ENCODE peak calls at places on chromosome 12, in six cellular contexts. Y is GM12878, E is HepG2, X is GM12892, Z is H1, J is K562. W is an unnamed sample.

GRCh38 chr12:47190271-47190750 is 110.6 kb upstream of the AMIGO2 start:
- DNase-seq in X (no peak), J (no peak), Z (no peak), E (no peak), Y (no peak), W (no peak)

GRCh38 chr12:112480931-112481330 is 62.2 kb downstream of the PTPN11 start:
- DNase-seq in Z (no peak), X (no peak), Y (no peak), E (no peak), J (no peak), W (no peak)

GRCh38 chr12:12294215-12295005 is 27.6 kb upstream of the LRP6 start:
- DNase-seq in X (no peak), Z (no peak), Y (no peak), E (no peak), J (no peak), W (no peak)

GRCh38 chr12:1605129-1606020 is 11.0 kb upstream of the FBXL14 start:
- DNase-seq in J (peak; percentile 89), X (no peak), E (peak; percentile 70), Y (no peak), Z (no peak), W (no peak)

GRCh38 chr12:8033153-8034044 is 883 bp downstream of the FOXJ2 start:
- DNase-seq in E (no peak), Y (no peak), J (peak; percentile 90), X (peak; percentile 59), Z (no peak), W (peak; percentile 37)

GRCh38 chr12:102849722-102850447 is 67.2 kb downstream of the PAH start:
- DNase-seq in E (no peak), Z (no peak), Y (no peak), X (no peak), J (no peak), W (no peak)

GRCh38 chr12:108634225-108634795 is 616 bp upstream of the SELPLG start:
- DNase-seq in J (peak; percentile 53), Z (no peak), X (no peak), E (no peak), Y (no peak), W (no peak)

GRCh38 chr12:27635349-27635972 is 60.8 kb upstream of the REP15 start:
- DNase-seq in J (peak; percentile 21), E (peak; percentile 44), Z (no peak), Y (no peak), X (no peak), W (no peak)

GRCh38 chr12:56222531-56222895 is 791 bp upstream of the RNF41 start:
- DNase-seq in Y (no peak), Z (no peak), X (no peak), J (no peak), E (no peak), W (no peak)

GRCh38 chr12:131642771-131643170 is 68.1 kb upstream of the SFSWAP start:
- DNase-seq in Z (no peak), E (no peak), X (no peak), J (no peak), Y (no peak), W (no peak)

GRCh38 chr12:6613015-6613775 is 6.0 kb upstream of the CHD4 start:
- DNase-seq in J (peak; percentile 95), E (peak; percentile 62), X (peak; percentile 41), Z (no peak), Y (no peak), W (no peak)

GRCh38 chr12:9001233-9001632 is 11.9 kb downstream of the KLRG1 start:
- DNase-seq in J (peak; percentile 12), Y (no peak), X (no peak), E (no peak), Z (no peak), W (no peak)

GRCh38 chr12:55982319-55982936 is 8.6 kb downstream of the RAB5B start:
- DNase-seq in X (peak; percentile 38), Y (peak; percentile 60), E (no peak), Z (no peak), J (no peak), W (peak; percentile 52)

GRCh38 chr12:5273709-5274108 is 158.2 kb upstream of the NTF3 start:
- DNase-seq in X (no peak), Z (no peak), E (no peak), Y (no peak), J (no peak), W (no peak)

GRCh38 chr12:96240251-96240650 is 46.1 kb downstream of the ELK3 start:
- DNase-seq in Z (no peak), E (no peak), J (no peak), X (no peak), Y (no peak), W (no peak)

GRCh38 chr12:102107970-102108369 is 11.9 kb downstream of the NUP37 start:
- DNase-seq in E (no peak), J (no peak), Z (no peak), X (no peak), Y (no peak), W (no peak)

GRCh38 chr12:28780096-28780495 is 369.0 kb upstream of the FAR2 start:
- DNase-seq in Y (no peak), J (peak; percentile 38), E (peak; percentile 12), X (no peak), Z (no peak), W (no peak)

GRCh38 chr12:6452245-6452731 is 446 bp downstream of the TAPBPL start:
- DNase-seq in Y (no peak), Z (no peak), J (peak; percentile 12), E (no peak), X (no peak), W (no peak)

GRCh38 chr12:117105902-117106301 is 6.7 kb upstream of the TESC start:
- DNase-seq in J (no peak), X (no peak), E (peak; percentile 56), Z (no peak), Y (peak; percentile 51), W (no peak)

GRCh38 chr12:39912211-39912980 is 193.5 kb downstream of the SLC2A13 start:
- DNase-seq in Y (no peak), Z (no peak), E (peak; percentile 18), X (no peak), J (no peak), W (no peak)
- TF ChIP-seq POLR2AphosphoS5 in Y (no peak), Z (no peak), E (no peak), X (no peak), J (no peak), W (no peak)

GRCh38 chr12:65937181-65937641 is 112.9 kb downstream of the HMGA2 start:
- DNase-seq in E (peak; percentile 97), Y (no peak), X (no peak), Z (no peak), J (no peak), W (no peak)

GRCh38 chr12:65936529-65936911 is 112.2 kb downstream of the HMGA2 start:
- DNase-seq in Y (no peak), X (no peak), Z (no peak), E (no peak), J (no peak), W (no peak)

GRCh38 chr12:65935906-65936528 is 111.7 kb downstream of the HMGA2 start:
- DNase-seq in E (peak; percentile 39), X (no peak), Z (no peak), Y (no peak), J (no peak), W (no peak)

GRCh38 chr12:65938807-65939206 is 114.5 kb downstream of the HMGA2 start:
- DNase-seq in Z (no peak), X (no peak), J (no peak), Y (no peak), E (no peak), W (no peak)

GRCh38 chr12:65937806-65938205 is 113.5 kb downstream of the HMGA2 start:
- DNase-seq in Y (no peak), J (no peak), X (no peak), Z (no peak), E (no peak), W (no peak)
- TF ChIP-seq POLR2A in Y (no peak), J (no peak), X (no peak), Z (no peak), E (no peak), W (no peak)

DNA sequence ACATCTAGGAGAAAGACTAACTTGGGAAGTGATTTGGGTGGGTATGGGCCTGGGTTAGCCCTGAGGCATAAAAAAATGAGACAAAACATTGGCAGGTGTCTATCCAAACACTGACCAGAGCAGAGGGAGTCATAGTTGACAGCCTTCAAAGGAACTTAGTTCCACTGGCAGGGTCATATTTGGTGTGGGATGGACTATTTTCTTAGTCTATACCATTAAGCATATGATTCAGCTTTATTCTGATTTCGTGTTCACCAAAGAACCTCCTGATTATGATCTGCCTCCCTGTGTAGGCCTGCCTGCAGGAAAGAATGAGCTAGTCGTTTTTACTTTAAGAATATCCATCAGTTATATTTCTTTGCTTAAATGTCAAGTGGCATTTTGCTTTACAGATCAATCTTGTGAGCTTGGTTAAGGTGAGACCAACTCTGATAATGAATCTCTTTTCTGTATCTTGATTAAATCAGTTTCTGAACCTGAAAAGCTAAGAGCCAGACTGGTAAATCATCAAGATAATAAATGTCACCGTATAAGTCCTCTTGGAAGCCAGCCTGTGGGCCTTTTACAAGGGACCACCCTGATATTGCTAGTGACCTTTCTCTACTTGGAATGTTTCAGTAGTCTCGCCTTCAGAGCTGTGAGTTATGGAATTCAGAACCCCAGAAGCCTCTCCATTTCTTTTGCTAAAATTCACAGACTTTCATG is 182.9 kb downstream of the MON2 start:
- DNase-seq in Y (no peak), X (no peak), Z (no peak), J (no peak), E (no peak), W (no peak)
- TF ChIP-seq TAF1 in Y (no peak), X (no peak), Z (no peak), J (no peak), E (no peak), W (no peak)

GRCh38 chr12:49673446-49674317 is 33.5 kb downstream of the FMNL3 start:
- DNase-seq in Y (no peak), E (peak; percentile 47), J (peak; percentile 90), X (no peak), Z (no peak), W (no peak)

GRCh38 chr12:49674318-49674985 is 32.8 kb downstream of the FMNL3 start:
- DNase-seq in E (no peak), X (no peak), Z (no peak), Y (no peak), J (no peak), W (no peak)

GRCh38 chr12:49672351-49673181 is 34.6 kb downstream of the FMNL3 start:
- DNase-seq in E (no peak), J (no peak), Y (no peak), X (no peak), Z (no peak), W (no peak)

GRCh38 chr12:49667319-49668090 is 39.7 kb downstream of the FMNL3 start:
- DNase-seq in Z (no peak), X (no peak), E (no peak), J (no peak), Y (no peak), W (no peak)

GRCh38 chr12:49671051-49671765 is 36.0 kb downstream of the FMNL3 start:
- DNase-seq in J (peak; percentile 45), Z (no peak), X (no peak), E (no peak), Y (no peak), W (no peak)
- TF ChIP-seq POLR2AphosphoS5 in J (no peak), Z (no peak), X (no peak), E (no peak), Y (no peak), W (no peak)

DNA sequence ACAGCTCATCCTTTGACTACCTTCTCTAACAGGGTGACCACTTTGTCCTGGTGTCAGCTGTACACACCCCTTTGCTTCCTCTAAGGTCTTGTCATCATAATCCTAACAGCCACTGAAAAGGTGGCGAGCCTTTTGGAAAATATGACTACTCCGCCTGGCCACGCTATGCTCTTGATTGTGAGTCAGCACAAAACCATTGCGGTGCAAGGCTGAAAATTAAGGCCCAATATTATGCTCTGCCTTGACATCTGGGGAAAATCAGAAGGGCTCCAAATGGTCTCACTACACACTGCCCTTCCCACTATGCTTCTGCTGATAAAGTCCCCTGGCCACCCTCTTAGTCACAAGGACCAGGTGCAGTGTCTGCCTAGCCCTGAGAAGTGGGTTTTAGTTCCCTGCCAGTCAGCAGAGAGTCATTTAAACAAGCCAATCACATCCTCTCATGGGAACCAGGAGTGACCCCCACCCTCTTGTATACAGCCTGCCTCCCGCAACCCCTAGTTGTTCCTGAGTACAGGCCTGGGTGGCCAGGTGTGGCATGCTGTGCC is 34.3 kb downstream of the FGD6 start:
- DNase-seq in Z (no peak), X (no peak), Y (no peak), J (peak; percentile 82), E (no peak), W (peak; percentile 16)
- TF ChIP-seq POLR2A in Z (no peak), X (no peak), Y (no peak), J (no peak), E (no peak), W (no peak)